ENCODE peak calls at places on chromosome 13, in nine cellular contexts. T is cardiac muscle cell; E is thyroid gland; O is MM.1S; P is RWPE2; I is fibroblast of mammary gland; Q is esophagus squamous epithelium; N is astrocyte of the spinal cord; Y is effector memory CD4-positive, alpha-beta T cell. F is an unnamed sample.

GRCh38 chr13:50133277-50133953 is 118.2 kb downstream of the KCNRG start:
- DNase-seq in T (no peak), E (no peak), O (no peak), P (no peak), I (no peak), Q (no peak), N (no peak), Y (no peak), F (no peak)

GRCh38 chr13:32195713-32196112 is 119.5 kb downstream of the ZAR1L start:
- DNase-seq in T (peak; percentile 64), E (no peak), O (no peak), P (no peak), I (no peak), Q (no peak), N (no peak), Y (no peak), F (no peak)

GRCh38 chr13:43864921-43865320 is 14.6 kb downstream of the CCDC122 start:
- DNase-seq in T (no peak), E (no peak), O (no peak), P (no peak), I (no peak), Q (no peak), N (no peak), Y (no peak), F (no peak)

GRCh38 chr13:89514534-89515312 is 1832.8 kb upstream of the MIR17HG start:
- DNase-seq in T (peak; percentile 33), E (peak; percentile 53), O (no peak), P (peak; percentile 54), I (peak; percentile 66), Q (no peak), N (peak; percentile 73), Y (no peak), F (no peak)

GRCh38 chr13:77833331-77833863 is 85.2 kb downstream of the EDNRB start:
- DNase-seq in T (peak; percentile 87), E (no peak), O (no peak), P (no peak), I (peak; percentile 87), Q (no peak), N (peak; percentile 3), Y (no peak), F (no peak)

GRCh38 chr13:71618154-71618553 is 248.8 kb downstream of the DACH1 start:
- DNase-seq in T (peak; percentile 37), E (no peak), O (no peak), P (no peak), I (no peak), Q (no peak), N (peak; percentile 39), Y (no peak), F (no peak)

GRCh38 chr13:39407786-39408185 is 195.2 kb downstream of the LHFPL6 start:
- DNase-seq in T (no peak), E (no peak), O (no peak), P (no peak), I (no peak), Q (no peak), N (no peak), Y (no peak), F (no peak)

GRCh38 chr13:25732146-25732865 is 319.5 kb downstream of the SHISA2 start:
- DNase-seq in T (peak; percentile 73), E (no peak), O (no peak), P (no peak), I (peak; percentile 14), Q (no peak), N (peak; percentile 69), Y (no peak), F (no peak)

GRCh38 chr13:60492187-60492586 is 95.2 kb downstream of the TDRD3 start:
- DNase-seq in T (no peak), E (no peak), O (no peak), P (no peak), I (no peak), Q (no peak), N (no peak), Y (no peak), F (no peak)

GRCh38 chr13:29143864-29144263 is 323.7 kb downstream of the MTUS2 start:
- DNase-seq in T (no peak), E (no peak), O (no peak), P (no peak), I (no peak), Q (no peak), N (no peak), Y (no peak), F (no peak)

GRCh38 chr13:29136341-29136740 is 316.2 kb downstream of the MTUS2 start:
- DNase-seq in T (no peak), E (no peak), O (no peak), P (no peak), I (no peak), Q (no peak), N (no peak), Y (no peak), F (no peak)

GRCh38 chr13:29137016-29137415 is 316.9 kb downstream of the MTUS2 start:
- DNase-seq in T (no peak), E (no peak), O (no peak), P (no peak), I (no peak), Q (no peak), N (no peak), Y (no peak), F (no peak)

GRCh38 chr13:29137995-29138394 is 317.9 kb downstream of the MTUS2 start:
- DNase-seq in T (no peak), E (no peak), O (no peak), P (no peak), I (no peak), Q (no peak), N (no peak), Y (no peak), F (no peak)

GRCh38 chr13:29140277-29140676 is 320.1 kb downstream of the MTUS2 start:
- DNase-seq in T (peak; percentile 36), E (peak; percentile 87), O (no peak), P (no peak), I (peak; percentile 1), Q (no peak), N (peak; percentile 2), Y (no peak), F (no peak)
- H3K4me3 ChIP-seq in T (no peak overlapping the region), E (no peak overlapping the region), O (no peak overlapping the region), P (no peak overlapping the region), I (no peak overlapping the region), Q (no peak overlapping the region), N (no peak overlapping the region), Y (no peak overlapping the region), F (no peak overlapping the region)

DNA sequence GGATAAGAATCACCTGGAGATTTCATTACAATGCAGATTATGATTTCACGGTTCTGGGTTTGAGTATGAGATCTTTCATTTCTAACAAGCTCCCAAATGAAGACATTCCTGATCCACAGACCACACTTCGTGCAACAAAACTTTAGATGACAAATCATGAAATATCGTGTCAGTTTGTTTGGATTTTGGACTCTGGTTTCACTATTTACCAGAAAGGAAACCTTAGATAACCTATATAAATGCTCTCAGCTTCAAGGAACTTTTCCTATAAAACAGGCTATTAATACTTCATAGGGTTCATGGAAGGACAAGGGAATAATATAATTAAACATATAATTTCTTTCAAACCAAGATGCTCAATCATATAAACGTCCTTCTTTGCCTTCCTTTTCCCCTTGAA is 930.5 kb upstream of the SLC10A2 start:
- DNase-seq in T (no peak), E (no peak), O (no peak), P (no peak), I (no peak), Q (no peak), N (no peak), Y (no peak), F (no peak)
- H3K4me3 ChIP-seq in T (no peak overlapping the region), E (no peak overlapping the region), O (no peak overlapping the region), P (no peak overlapping the region), I (no peak overlapping the region), Q (no peak overlapping the region), N (no peak overlapping the region), Y (no peak overlapping the region), F (no peak overlapping the region)

DNA sequence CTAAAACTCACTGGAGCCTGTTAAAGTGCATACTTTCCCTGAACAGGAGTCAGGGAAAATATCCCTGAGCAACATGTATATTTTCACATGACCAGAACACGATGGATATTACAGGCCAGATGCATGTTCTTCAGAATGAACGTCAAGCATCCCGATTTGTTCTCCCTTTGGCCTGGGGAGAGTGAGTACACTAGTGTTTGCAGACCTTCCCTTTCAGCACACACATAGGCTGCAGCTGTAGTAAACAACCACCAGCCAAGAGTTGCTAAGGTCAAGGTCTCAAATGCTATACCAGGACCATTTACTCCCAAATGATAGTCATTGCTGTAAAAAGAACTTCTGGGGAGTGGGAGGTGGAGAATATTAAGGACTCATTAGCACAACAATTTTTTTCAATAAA is 3.0 kb downstream of the KLF12 start:
- DNase-seq in T (no peak), E (no peak), O (no peak), P (no peak), I (no peak), Q (no peak), N (no peak), Y (no peak), F (no peak)
- H3K4me3 ChIP-seq in T (no peak overlapping the region), E (no peak overlapping the region), O (no peak overlapping the region), P (no peak overlapping the region), I (no peak overlapping the region), Q (no peak overlapping the region), N (no peak overlapping the region), Y (no peak overlapping the region), F (peak overlapping the region; percentile 89)

GRCh38 chr13:23692816-23693215 is 122.6 kb downstream of the TNFRSF19 start:
- DNase-seq in T (no peak), E (no peak), O (no peak), P (no peak), I (no peak), Q (no peak), N (no peak), Y (no peak), F (no peak)

GRCh38 chr13:23697772-23698313 is 127.6 kb downstream of the TNFRSF19 start:
- DNase-seq in T (no peak), E (no peak), O (no peak), P (no peak), I (no peak), Q (no peak), N (no peak), Y (no peak), F (no peak)

GRCh38 chr13:23696610-23697009 is 126.4 kb downstream of the TNFRSF19 start:
- DNase-seq in T (no peak), E (no peak), O (no peak), P (no peak), I (no peak), Q (no peak), N (no peak), Y (no peak), F (no peak)

GRCh38 chr13:23695196-23695595 is 125.0 kb downstream of the TNFRSF19 start:
- DNase-seq in T (no peak), E (no peak), O (no peak), P (no peak), I (no peak), Q (no peak), N (no peak), Y (no peak), F (no peak)

DNA sequence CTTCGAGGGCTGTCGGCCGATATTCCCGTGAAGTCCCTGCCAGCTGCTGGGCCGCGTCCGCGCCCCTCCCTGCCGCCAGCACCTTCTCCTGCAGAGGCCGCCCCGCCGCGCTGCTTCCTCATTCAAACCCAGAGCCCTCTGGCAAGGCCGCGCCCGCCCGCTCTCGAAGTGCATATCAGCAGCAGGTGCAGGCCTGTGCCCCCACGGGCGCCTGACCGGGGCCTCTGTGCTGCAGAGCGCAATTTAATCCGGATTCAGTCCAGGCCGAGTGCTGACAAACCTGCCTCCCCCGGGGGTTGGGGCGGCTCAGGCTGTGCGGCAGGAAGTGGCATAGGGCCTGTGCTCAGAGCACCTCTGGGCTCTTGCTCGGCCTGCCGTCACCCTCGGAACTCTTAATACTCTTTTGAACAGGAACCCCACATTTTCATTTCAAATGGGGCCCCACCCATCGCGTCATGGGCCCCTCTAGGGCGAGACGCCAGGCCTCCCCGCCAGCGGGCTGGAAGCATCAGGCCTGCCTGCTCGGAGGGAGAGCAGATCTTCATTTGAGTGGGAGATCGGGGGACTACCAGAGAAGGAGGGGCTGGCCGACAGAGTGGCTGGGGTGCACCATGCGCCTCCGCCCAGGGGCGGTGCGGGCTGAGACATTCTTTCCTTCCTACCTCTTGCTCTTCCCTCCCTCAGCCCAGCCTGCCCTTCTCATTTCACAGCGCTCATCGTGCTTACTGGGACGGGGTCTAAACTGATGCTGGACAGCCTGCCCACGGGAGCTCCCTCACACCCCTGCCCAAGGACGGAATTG is 125.7 kb downstream of the TNFRSF19 start:
- DNase-seq in T (peak; percentile 33), E (peak; percentile 15), O (no peak), P (no peak), I (no peak), Q (peak; percentile 16), N (no peak), Y (peak; percentile 25), F (peak; percentile 26)
- H3K4me3 ChIP-seq in T (no peak overlapping the region), E (no peak overlapping the region), O (no peak overlapping the region), P (no peak overlapping the region), I (no peak overlapping the region), Q (peak overlapping the region; percentile 30), N (no peak overlapping the region), Y (peak overlapping the region; percentile 45), F (peak overlapping the region; percentile 4)